ENCODE peak calls at places on chromosomes 1 and 21, in four cellular contexts. F is testis, M is ascending aorta, U is Panc1. Z is an unnamed sample.

GRCh38 chr21:38917045-38917774 is 111.5 kb downstream of the ETS2 start:
- DNase-seq in M (no peak), U (no peak), F (no peak), Z (no peak)

GRCh38 chr1:81231729-81232038 is 569.0 kb upstream of the ADGRL2 start:
- DNase-seq in U (no peak), M (no peak), F (no peak), Z (no peak)

GRCh38 chr1:9038338-9038650 is 12.1 kb upstream of the SLC2A7 start:
- DNase-seq in M (no peak), U (no peak), F (no peak), Z (no peak)

GRCh38 chr1:11215018-11216005 is 26.2 kb downstream of the ANGPTL7 start:
- DNase-seq in M (no peak), F (no peak), U (no peak), Z (no peak)

GRCh38 chr1:156115514-156116374 is 1.2 kb downstream of the LMNA start:
- DNase-seq in M (peak), U (no peak), F (peak), Z (peak)

GRCh38 chr1:28886731-28887417 is 27.5 kb upstream of the EPB41 start:
- DNase-seq in M (peak), U (no peak), F (peak), Z (peak)

GRCh38 chr1:2099871-2100774 is 49.9 kb downstream of the PRKCZ start:
- DNase-seq in U (no peak), F (no peak), M (no peak), Z (no peak)

GRCh38 chr1:145961425-145962156 is 2.8 kb downstream of the ANKRD34A start:
- DNase-seq in U (no peak), M (peak), F (peak), Z (peak)

GRCh38 chr21:44318489-44319285 is 18.8 kb downstream of the PFKL start:
- DNase-seq in U (no peak), M (no peak), F (no peak), Z (no peak)

GRCh38 chr1:174428739-174429138 is 19.0 kb upstream of the GPR52 start:
- DNase-seq in M (no peak), F (no peak), U (no peak), Z (no peak)

GRCh38 chr1:56890229-56890628 is 35.6 kb downstream of the C8A start:
- DNase-seq in F (no peak), M (no peak), U (no peak), Z (no peak)

GRCh38 chr1:6244401-6245054 is 549 bp downstream of the HES3 start:
- DNase-seq in F (no peak), U (no peak), M (no peak), Z (no peak)

GRCh38 chr1:100989306-100990077 is 36.1 kb downstream of the DPH5 start:
- DNase-seq in U (no peak), F (no peak), M (no peak), Z (no peak)

GRCh38 chr1:226216056-226216455 is 7.4 kb upstream of the MIXL1 start:
- DNase-seq in F (no peak), U (no peak), M (no peak), Z (no peak)

GRCh38 chr21:18716578-18717138 is 313.1 kb upstream of the TMPRSS15 start:
- DNase-seq in M (no peak), U (no peak), F (no peak), Z (no peak)

GRCh38 chr1:203913045-203913444 is 51.6 kb downstream of the SNRPE start:
- DNase-seq in M (no peak), U (no peak), F (no peak), Z (no peak)

GRCh38 chr21:33566514-33566913 is 22.0 kb downstream of the DONSON start:
- DNase-seq in M (no peak), F (no peak), U (no peak), Z (no peak)

GRCh38 chr1:26697441-26697977 is 1.7 kb downstream of the ARID1A start:
- DNase-seq in U (no peak), M (no peak), F (peak), Z (peak)

GRCh38 chr1:199291022-199291740 is 652.3 kb downstream of the PTPRC start:
- DNase-seq in F (no peak), M (no peak), U (no peak), Z (no peak)

GRCh38 chr1:43312638-43313515 is 12.1 kb downstream of the TIE1 start:
- DNase-seq in F (no peak), M (no peak), U (no peak), Z (no peak)

DNA sequence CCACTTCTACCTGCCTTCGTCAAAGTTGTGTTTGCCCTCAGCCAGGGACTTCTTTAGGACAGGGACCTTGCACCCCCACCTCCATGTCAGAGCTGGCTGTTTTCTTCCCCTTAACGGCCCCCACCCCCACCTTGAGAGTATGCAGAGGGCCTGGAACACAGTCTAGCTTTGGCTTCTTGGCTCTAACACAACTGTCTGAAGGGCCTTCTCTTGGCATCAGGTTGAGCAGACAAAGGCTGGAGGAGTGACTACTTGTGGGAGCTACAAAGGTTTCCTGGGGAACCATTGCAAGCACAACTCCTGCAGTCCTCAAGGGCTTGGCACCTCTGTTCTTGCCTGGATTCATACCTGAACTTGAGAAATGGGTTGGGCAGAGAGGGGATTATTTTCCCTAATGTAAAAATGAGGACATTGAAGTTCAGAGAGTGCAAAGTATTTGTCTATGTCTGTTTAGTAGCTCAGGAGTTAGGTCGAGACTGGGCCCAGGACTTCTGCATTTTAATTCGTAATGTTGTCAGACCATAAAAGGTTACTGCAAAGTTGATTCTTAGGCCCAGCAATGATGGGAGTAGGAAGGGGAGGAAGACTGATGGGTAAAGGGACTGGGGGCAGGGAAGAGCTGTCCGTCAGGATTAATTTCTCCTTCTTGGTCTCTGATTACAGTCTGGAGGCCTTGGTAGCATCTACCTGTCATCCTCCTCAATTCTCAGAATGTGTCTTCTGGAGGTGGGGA is 2.6 kb downstream of the CYP4B1 start:
- DNase-seq in M (no peak), U (no peak), F (no peak), Z (no peak)
- H3K27ac ChIP-seq in M (no peak), U (no peak), F (no peak), Z (no peak)

GRCh38 chr1:15802234-15802965 is 5.0 kb downstream of the UQCRHL start:
- DNase-seq in M (no peak), U (no peak), F (no peak), Z (peak)

GRCh38 chr1:15797614-15798390 is 9.6 kb downstream of the UQCRHL start:
- DNase-seq in M (no peak), F (no peak), U (no peak), Z (peak)

GRCh38 chr1:15799928-15800835 is 7.3 kb downstream of the UQCRHL start:
- DNase-seq in U (peak), F (peak), M (peak), Z (peak)

GRCh38 chr1:15796086-15796462 is 11.4 kb downstream of the UQCRHL start:
- DNase-seq in U (no peak), M (no peak), F (no peak), Z (no peak)

GRCh38 chr1:15799004-15799867 is 8.2 kb downstream of the UQCRHL start:
- DNase-seq in U (peak), F (peak), M (peak), Z (peak)
- H3K27ac ChIP-seq in U (peak), F (peak), M (peak), Z (no peak)

DNA sequence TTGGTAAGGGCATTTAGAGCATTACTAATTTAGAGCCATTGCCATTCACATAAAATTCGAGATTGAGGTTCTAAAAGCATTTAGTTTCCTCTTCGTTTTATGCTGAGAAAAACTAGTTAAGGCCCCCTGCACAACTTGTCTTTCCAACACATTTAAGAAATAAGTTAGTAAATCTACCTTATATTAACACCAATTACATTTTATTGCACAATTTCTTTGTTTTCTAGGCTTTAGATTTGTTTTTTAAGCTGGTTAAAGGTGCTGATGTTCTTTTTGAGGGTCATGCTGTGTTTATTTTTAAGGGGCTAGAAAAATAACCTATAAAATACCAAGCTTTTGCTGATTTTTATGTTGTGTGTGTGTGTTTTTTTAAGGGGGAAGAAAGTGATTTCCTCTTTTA is 1.2 kb downstream of the CEPT1 start:
- DNase-seq in F (no peak), M (no peak), U (no peak), Z (no peak)
- H3K27ac ChIP-seq in F (no peak), M (no peak), U (peak), Z (no peak)

DNA sequence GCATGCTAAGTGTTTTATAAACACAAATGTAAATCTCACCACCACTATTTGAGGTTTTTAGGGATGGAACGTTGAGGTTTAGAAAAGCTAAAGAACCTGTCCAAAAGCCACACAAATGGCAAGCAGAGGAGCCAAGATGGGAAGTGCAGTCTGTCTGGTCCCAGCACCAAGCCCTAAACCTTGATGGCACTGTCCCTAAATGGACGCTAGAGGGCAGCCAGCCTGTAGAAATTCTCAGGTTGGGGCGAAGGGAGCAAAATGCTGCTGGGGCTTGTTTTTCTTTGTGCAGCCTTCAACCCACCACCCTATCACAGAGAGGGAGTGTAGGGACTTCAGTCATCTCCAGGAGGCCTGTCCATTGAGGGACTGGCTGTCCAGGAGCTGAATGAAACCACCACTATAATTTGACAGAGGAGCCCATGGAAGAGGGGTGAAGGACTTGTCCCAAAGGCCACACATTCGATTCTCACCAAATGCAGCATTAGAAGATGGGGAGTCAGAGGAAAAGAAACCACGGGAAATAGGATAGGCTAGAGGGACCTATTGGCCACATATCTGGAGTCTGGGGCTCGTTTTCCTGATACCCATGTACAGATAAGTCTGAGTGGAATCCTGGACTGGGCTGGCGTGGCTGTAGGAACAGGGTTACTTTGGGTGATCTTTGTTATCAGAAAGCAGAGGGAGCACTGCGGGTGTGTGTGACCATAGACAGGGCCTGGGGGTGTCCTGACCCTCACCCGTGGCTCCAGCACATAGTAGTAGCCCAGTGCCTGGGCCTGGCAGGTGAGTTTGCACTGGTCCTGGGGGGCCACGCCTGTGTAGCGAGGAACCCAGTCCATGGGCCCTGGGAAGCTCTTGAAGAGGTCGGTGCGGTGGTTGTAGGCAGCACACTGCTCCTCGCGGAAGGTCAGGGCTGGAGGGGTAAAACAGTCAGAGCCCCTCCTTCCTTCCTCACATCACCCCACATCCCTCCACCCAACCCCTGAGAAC is 6.1 kb downstream of the ADAMTS4 start:
- DNase-seq in U (no peak), F (peak), M (no peak), Z (peak)
- H3K27ac ChIP-seq in U (no peak), F (no peak), M (no peak), Z (no peak)

GRCh38 chr1:61708953-61709907 is 15.7 kb downstream of the TM2D1 start:
- DNase-seq in F (no peak), U (no peak), M (no peak), Z (peak)
- H3K27ac ChIP-seq in F (no peak), U (no peak), M (peak), Z (no peak)

Z was measured in cardiac muscle cell.